ENCODE peak calls at places on chromosome 12, in six cellular contexts. One of them, this sample, is unnamed. For H3K36me3, the result is how much of the 10 kb centered on the place peaks cover.

GRCh38 chr12:43147893-43148292 is 404.1 kb downstream of the ADAMTS20 start:
- DNase-seq in heart left ventricle: no peak
- DNase-seq in brain microvascular endothelial cell: no peak
- DNase-seq in ovary: no peak
- DNase-seq in tibial artery: no peak
- DNase-seq in ascending aorta: no peak
- DNase-seq in this sample: no peak

GRCh38 chr12:85301054-85301453 is 21.0 kb downstream of the ALX1 start:
- DNase-seq in ascending aorta: no peak
- DNase-seq in ovary: no peak
- DNase-seq in heart left ventricle: no peak
- DNase-seq in tibial artery: no peak
- DNase-seq in brain microvascular endothelial cell: no peak
- DNase-seq in this sample: no peak

GRCh38 chr12:106918746-106919145 is 37.0 kb upstream of the TMEM263 start:
- DNase-seq in ovary: no peak
- DNase-seq in tibial artery: no peak
- DNase-seq in heart left ventricle: no peak
- DNase-seq in brain microvascular endothelial cell: peak
- DNase-seq in ascending aorta: no peak
- DNase-seq in this sample: no peak

GRCh38 chr12:123271182-123271491 is 519 bp downstream of the CDK2AP1 start:
- DNase-seq in heart left ventricle: peak
- DNase-seq in ovary: peak
- DNase-seq in tibial artery: peak
- DNase-seq in ascending aorta: no peak
- DNase-seq in brain microvascular endothelial cell: peak
- DNase-seq in this sample: no peak

GRCh38 chr12:81596558-81596957 is 162.6 kb downstream of the PPFIA2 start:
- DNase-seq in ascending aorta: no peak
- DNase-seq in ovary: no peak
- DNase-seq in brain microvascular endothelial cell: no peak
- DNase-seq in heart left ventricle: no peak
- DNase-seq in tibial artery: no peak
- DNase-seq in this sample: no peak

GRCh38 chr12:6215932-6216494 is 15.8 kb downstream of the CD9 start:
- DNase-seq in ascending aorta: peak
- DNase-seq in tibial artery: peak
- DNase-seq in brain microvascular endothelial cell: peak
- DNase-seq in ovary: no peak
- DNase-seq in heart left ventricle: no peak
- DNase-seq in this sample: peak

GRCh38 chr12:53989227-53990113 is 4.5 kb downstream of the HOXC10 start:
- DNase-seq in tibial artery: no peak
- DNase-seq in heart left ventricle: no peak
- DNase-seq in ovary: no peak
- DNase-seq in brain microvascular endothelial cell: no peak
- DNase-seq in ascending aorta: no peak
- DNase-seq in this sample: no peak

GRCh38 chr12:51393676-51394545 is 2.7 kb upstream of the GALNT6 start:
- DNase-seq in heart left ventricle: peak
- DNase-seq in brain microvascular endothelial cell: peak
- DNase-seq in tibial artery: no peak
- DNase-seq in ascending aorta: peak
- DNase-seq in ovary: no peak
- DNase-seq in this sample: peak

GRCh38 chr12:117968084-117968789 is 553 bp downstream of the KSR2 start:
- DNase-seq in heart left ventricle: no peak
- DNase-seq in brain microvascular endothelial cell: no peak
- DNase-seq in ascending aorta: no peak
- DNase-seq in ovary: no peak
- DNase-seq in tibial artery: no peak
- DNase-seq in this sample: no peak

GRCh38 chr12:75329918-75330826 is at the start of gene CAPS2:
- DNase-seq in tibial artery: peak
- DNase-seq in ascending aorta: peak
- DNase-seq in brain microvascular endothelial cell: peak
- DNase-seq in heart left ventricle: peak
- DNase-seq in ovary: peak
- DNase-seq in this sample: no peak
- TF ChIP-seq CTCF in tibial artery: no peak
- TF ChIP-seq CTCF in ascending aorta: no peak
- TF ChIP-seq CTCF in brain microvascular endothelial cell: no peak
- TF ChIP-seq CTCF in heart left ventricle: no peak
- TF ChIP-seq CTCF in ovary: no peak
- TF ChIP-seq CTCF in this sample: no peak

GRCh38 chr12:25434493-25434892 is 118.6 kb downstream of the LMNTD1 start:
- DNase-seq in ovary: no peak
- DNase-seq in brain microvascular endothelial cell: no peak
- DNase-seq in tibial artery: no peak
- DNase-seq in heart left ventricle: no peak
- DNase-seq in ascending aorta: no peak
- DNase-seq in this sample: no peak

GRCh38 chr12:25433581-25434325 is 119.3 kb downstream of the LMNTD1 start:
- DNase-seq in heart left ventricle: no peak
- DNase-seq in tibial artery: no peak
- DNase-seq in ascending aorta: no peak
- DNase-seq in brain microvascular endothelial cell: peak
- DNase-seq in ovary: no peak
- DNase-seq in this sample: peak

GRCh38 chr12:25438638-25439037 is 114.4 kb downstream of the LMNTD1 start:
- DNase-seq in brain microvascular endothelial cell: peak
- DNase-seq in ascending aorta: no peak
- DNase-seq in heart left ventricle: no peak
- DNase-seq in tibial artery: no peak
- DNase-seq in ovary: no peak
- DNase-seq in this sample: no peak

GRCh38 chr12:25435431-25435830 is 117.7 kb downstream of the LMNTD1 start:
- DNase-seq in ovary: no peak
- DNase-seq in ascending aorta: no peak
- DNase-seq in brain microvascular endothelial cell: no peak
- DNase-seq in tibial artery: no peak
- DNase-seq in heart left ventricle: no peak
- DNase-seq in this sample: no peak

DNA sequence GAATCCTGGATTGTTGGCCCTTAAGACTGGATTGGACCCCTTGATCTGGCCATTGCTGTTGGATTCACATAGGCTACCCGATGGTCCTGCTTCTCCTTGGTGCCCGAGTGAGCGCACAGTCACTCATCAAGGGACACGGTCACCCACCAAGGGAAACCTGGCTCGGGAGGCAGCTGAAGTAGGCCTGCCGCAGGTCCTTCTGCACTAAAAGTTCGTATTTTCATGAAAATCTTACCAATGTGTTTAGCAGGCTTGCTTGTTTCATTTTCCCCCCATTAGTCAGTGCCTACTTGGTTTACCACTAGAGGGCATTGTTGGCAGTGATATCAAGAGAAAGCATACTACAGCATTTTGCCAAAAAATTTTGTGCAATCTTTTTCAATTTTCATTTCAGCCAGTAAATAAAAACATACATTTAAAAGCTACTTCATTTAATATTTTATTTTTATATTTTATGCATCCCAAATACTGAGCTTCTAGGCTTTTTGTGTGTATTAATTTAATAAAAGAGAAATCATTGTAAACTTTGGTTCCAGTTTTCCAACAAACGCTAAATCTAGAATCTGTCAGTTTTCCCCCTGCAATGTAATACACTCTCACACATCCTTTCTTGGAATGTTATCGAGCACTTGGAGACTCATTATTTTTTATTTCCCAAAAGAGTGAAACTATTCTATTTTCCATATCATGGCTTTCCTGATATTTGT is 116.7 kb downstream of the LMNTD1 start:
- DNase-seq in ovary: peak
- DNase-seq in tibial artery: no peak
- DNase-seq in brain microvascular endothelial cell: peak
- DNase-seq in ascending aorta: no peak
- DNase-seq in heart left ventricle: no peak
- DNase-seq in this sample: no peak
- H3K4me3 ChIP-seq in ovary: no peak
- H3K4me3 ChIP-seq in tibial artery: peak
- H3K4me3 ChIP-seq in brain microvascular endothelial cell: peak
- H3K4me3 ChIP-seq in ascending aorta: peak
- H3K4me3 ChIP-seq in heart left ventricle: peak
- H3K4me3 ChIP-seq in this sample: no peak

DNA sequence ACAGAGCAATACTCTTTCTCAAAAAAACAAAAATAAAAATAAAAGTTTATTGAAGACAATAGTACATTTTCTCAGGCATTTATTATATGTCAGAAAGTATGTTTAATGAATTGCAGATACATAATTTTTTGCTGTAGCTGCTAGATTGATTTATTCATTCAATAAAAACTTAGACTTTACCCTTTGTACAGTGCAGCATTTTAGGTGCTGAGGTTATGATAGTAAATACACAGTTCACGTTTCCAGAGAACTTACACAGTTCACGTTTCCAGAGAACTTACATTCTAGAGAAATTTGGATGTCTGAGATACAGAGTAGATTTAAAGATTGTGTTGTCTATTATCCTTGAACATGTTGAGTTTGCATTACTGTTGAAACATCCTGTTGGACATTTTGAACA is 25.3 kb downstream of the TMTC3 start:
- DNase-seq in ovary: no peak
- DNase-seq in heart left ventricle: no peak
- DNase-seq in tibial artery: no peak
- DNase-seq in brain microvascular endothelial cell: no peak
- DNase-seq in ascending aorta: no peak
- DNase-seq in this sample: no peak
- H3K36me3 ChIP-seq in ovary: under half
- H3K36me3 ChIP-seq in heart left ventricle: under half
- H3K36me3 ChIP-seq in tibial artery: under half
- H3K36me3 ChIP-seq in brain microvascular endothelial cell: under half
- H3K36me3 ChIP-seq in ascending aorta: under half
- H3K36me3 ChIP-seq in this sample: under half

GRCh38 chr12:8499616-8500015 is 13.7 kb upstream of the CLEC4D start:
- DNase-seq in ascending aorta: no peak
- DNase-seq in brain microvascular endothelial cell: no peak
- DNase-seq in heart left ventricle: no peak
- DNase-seq in tibial artery: no peak
- DNase-seq in ovary: no peak
- DNase-seq in this sample: no peak
- TF ChIP-seq CTCF in ascending aorta: no peak
- TF ChIP-seq CTCF in brain microvascular endothelial cell: no peak
- TF ChIP-seq CTCF in heart left ventricle: no peak
- TF ChIP-seq CTCF in tibial artery: no peak
- TF ChIP-seq CTCF in ovary: no peak
- TF ChIP-seq CTCF in this sample: no peak

DNA sequence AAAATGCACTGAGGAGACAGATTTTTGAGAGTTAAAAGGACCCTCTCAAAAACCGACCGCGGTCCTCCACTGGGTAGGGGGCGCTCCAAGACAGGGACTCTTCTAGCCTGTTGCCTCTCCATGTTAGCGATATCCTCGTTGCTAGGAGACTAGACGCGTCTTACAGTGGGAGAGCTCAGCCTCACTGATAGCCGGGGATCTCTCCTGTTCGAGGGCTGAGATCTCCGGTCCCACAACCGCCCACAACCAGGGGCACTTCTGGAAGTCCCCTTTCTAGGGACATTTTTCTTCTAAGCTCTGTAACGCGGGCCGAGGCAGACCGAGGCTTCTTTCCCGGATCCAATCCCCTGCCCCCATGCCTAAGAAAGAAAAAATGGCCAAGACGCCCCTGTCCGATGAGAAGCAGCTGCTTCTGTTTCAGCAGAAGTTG is 21.3 kb downstream of the FKBP11 start:
- DNase-seq in tibial artery: peak
- DNase-seq in heart left ventricle: peak
- DNase-seq in brain microvascular endothelial cell: peak
- DNase-seq in ovary: peak
- DNase-seq in ascending aorta: no peak
- DNase-seq in this sample: no peak
- H3K4me3 ChIP-seq in tibial artery: peak
- H3K4me3 ChIP-seq in heart left ventricle: peak
- H3K4me3 ChIP-seq in brain microvascular endothelial cell: peak
- H3K4me3 ChIP-seq in ovary: peak
- H3K4me3 ChIP-seq in ascending aorta: peak
- H3K4me3 ChIP-seq in this sample: peak

DNA sequence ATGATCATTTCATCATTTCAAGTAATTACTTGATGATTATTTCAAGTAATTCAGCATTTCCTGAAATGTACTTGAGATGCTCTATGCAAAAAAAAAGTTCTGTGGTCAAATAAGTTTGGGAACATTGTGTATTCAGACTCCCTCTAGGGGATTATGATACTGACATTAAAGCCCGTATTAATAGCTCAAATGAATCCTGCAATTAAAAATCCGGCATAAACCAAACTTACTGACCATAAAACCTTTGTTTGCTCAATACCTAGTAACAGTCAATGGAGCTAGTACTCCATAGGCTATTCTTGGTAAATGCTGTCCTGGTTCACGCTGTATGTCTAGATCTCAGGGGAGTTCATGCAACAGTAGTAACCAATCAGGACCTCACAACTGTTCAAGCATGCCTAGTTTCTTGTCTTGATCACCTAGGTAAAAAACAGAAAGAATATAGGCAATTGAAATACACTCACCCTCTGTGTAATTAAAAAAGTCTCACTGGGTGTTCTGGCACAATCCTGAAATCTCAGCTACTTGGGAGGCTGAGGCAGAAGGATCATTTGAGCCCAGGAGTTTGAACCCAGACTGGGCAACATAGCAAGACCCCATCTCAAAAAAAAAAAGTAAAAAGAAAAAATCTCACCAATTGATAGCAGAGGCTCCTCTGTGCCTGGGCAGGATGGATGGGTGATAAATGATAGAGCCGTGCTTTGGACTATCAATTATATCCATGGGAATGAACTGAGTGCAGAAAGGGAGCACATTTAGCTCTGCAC is 14.1 kb downstream of the ALDH1L2 start:
- DNase-seq in ascending aorta: no peak
- DNase-seq in brain microvascular endothelial cell: no peak
- DNase-seq in heart left ventricle: no peak
- DNase-seq in ovary: no peak
- DNase-seq in tibial artery: no peak
- DNase-seq in this sample: no peak
- H3K36me3 ChIP-seq in ascending aorta: under half
- H3K36me3 ChIP-seq in brain microvascular endothelial cell: half or more
- H3K36me3 ChIP-seq in heart left ventricle: under half
- H3K36me3 ChIP-seq in ovary: under half
- H3K36me3 ChIP-seq in tibial artery: under half
- H3K36me3 ChIP-seq in this sample: under half

GRCh38 chr12:13100882-13101769 is 2.3 kb downstream of the GSG1 start:
- DNase-seq in heart left ventricle: peak
- DNase-seq in brain microvascular endothelial cell: peak
- DNase-seq in tibial artery: peak
- DNase-seq in ovary: peak
- DNase-seq in ascending aorta: peak
- DNase-seq in this sample: peak
- TF ChIP-seq CTCF in heart left ventricle: no peak
- TF ChIP-seq CTCF in brain microvascular endothelial cell: no peak
- TF ChIP-seq CTCF in tibial artery: no peak
- TF ChIP-seq CTCF in ovary: no peak
- TF ChIP-seq CTCF in ascending aorta: no peak
- TF ChIP-seq CTCF in this sample: no peak